ENCODE peak calls at places on chromosomes 3 and 15, in eight cellular contexts. V, N, I, Z, E, K, A and X are unnamed samples.

GRCh38 chr15:58771621-58772235 is 626 bp downstream of the MINDY2 start:
- DNase-seq in A (no peak), V (peak), I (no peak), N (peak), E (peak), Z (peak), K (no peak), X (no peak)

GRCh38 chr3:48194446-48195071 is 6.3 kb upstream of the CDC25A start:
- DNase-seq in V (peak), N (peak), K (peak), E (peak), Z (peak), A (peak), I (no peak), X (peak)

GRCh38 chr15:45399381-45400212 is 21.3 kb upstream of the GATM start:
- DNase-seq in K (peak), Z (no peak), E (peak), A (peak), V (no peak), I (no peak), N (peak), X (no peak)

GRCh38 chr3:46508850-46509591 is 11.2 kb downstream of the RTP3 start:
- DNase-seq in A (no peak), K (no peak), V (no peak), E (no peak), N (peak), I (no peak), Z (no peak), X (no peak)

GRCh38 chr15:101048191-101049011 is 129.2 kb downstream of the LRRK1 start:
- DNase-seq in N (no peak), E (no peak), I (no peak), A (no peak), K (no peak), V (peak), Z (peak), X (no peak)

GRCh38 chr3:137121704-137122314 is 164.0 kb downstream of the IL20RB start:
- DNase-seq in E (peak), N (peak), K (peak), Z (peak), V (no peak), I (no peak), A (peak), X (no peak)

GRCh38 chr15:45101749-45102148 is 12.2 kb downstream of the DUOX2 start:
- DNase-seq in E (no peak), Z (no peak), A (no peak), N (no peak), I (no peak), K (no peak), V (no peak), X (no peak)

GRCh38 chr15:60672400-60672799 is 193.5 kb upstream of the ICE2 start:
- DNase-seq in Z (no peak), E (no peak), K (no peak), I (no peak), V (no peak), N (no peak), A (no peak), X (no peak)

GRCh38 chr3:159911664-159912037 is 77.0 kb upstream of the IL12A start:
- DNase-seq in V (no peak), I (no peak), K (no peak), Z (no peak), A (no peak), E (no peak), N (no peak), X (no peak)

GRCh38 chr3:47007482-47008257 is 28.2 kb downstream of the NBEAL2 start:
- DNase-seq in E (no peak), N (no peak), A (no peak), Z (no peak), I (no peak), V (peak), K (no peak), X (no peak)

GRCh38 chr15:51094606-51095569 is at the start of gene TNFAIP8L3:
- DNase-seq in I (no peak), V (no peak), E (no peak), Z (no peak), N (peak), A (no peak), K (no peak), X (no peak)

GRCh38 chr3:106589306-106589942 is 720.6 kb upstream of the CBLB start:
- DNase-seq in E (no peak), N (no peak), Z (no peak), A (no peak), K (no peak), V (no peak), I (no peak), X (no peak)

GRCh38 chr3:184241141-184241446 is 7.7 kb downstream of the ALG3 start:
- DNase-seq in I (no peak), Z (no peak), E (no peak), A (no peak), V (no peak), K (no peak), N (no peak), X (no peak)

GRCh38 chr3:48129921-48130320 is 58.3 kb downstream of the CDC25A start:
- DNase-seq in Z (no peak), E (no peak), I (no peak), A (no peak), N (no peak), K (no peak), V (no peak), X (no peak)

GRCh38 chr3:42572278-42572677 is 9.5 kb downstream of the SEC22C start:
- DNase-seq in Z (no peak), E (peak), I (no peak), A (peak), V (no peak), N (peak), K (no peak), X (no peak)

GRCh38 chr3:152474585-152474984 is 205.9 kb downstream of the MBNL1 start:
- DNase-seq in E (peak), Z (peak), I (no peak), V (no peak), K (peak), N (peak), A (no peak), X (no peak)

GRCh38 chr15:35885870-35886269 is 339.9 kb upstream of the DPH6 start:
- DNase-seq in I (no peak), N (no peak), K (no peak), V (no peak), A (no peak), E (no peak), Z (no peak), X (no peak)